ENCODE peak calls at places on chromosome 1, in four cellular contexts. B is H4; V is T-helper 2 cell; Q is stimulated activated CD4-positive, alpha-beta T cell treated with anti-CD3 and anti-CD28 coated beads, Interleukin-1b, Interleukin-23, amount 100 ng/mL, for 4 hours. D is an unnamed sample.

GRCh38 chr1:204520834-204521709 is 4.9 kb downstream of the MDM4 start:
- DNase-seq in Q (peak), B (peak), V (no peak), D (no peak)

GRCh38 chr1:31573261-31573660 is 3.1 kb upstream of the TINAGL1 start:
- DNase-seq in B (no peak), V (no peak), Q (no peak), D (no peak)

GRCh38 chr1:67313934-67314671 is 6.4 kb downstream of the IL12RB2 start:
- DNase-seq in B (no peak), V (no peak), Q (no peak), D (no peak)

GRCh38 chr1:220076861-220077762 is 12.5 kb downstream of the BPNT1 start:
- DNase-seq in Q (no peak), V (no peak), B (no peak), D (no peak)

GRCh38 chr1:209584186-209584776 is 767 bp downstream of the CAMK1G start:
- DNase-seq in V (no peak), B (no peak), Q (no peak), D (no peak)

GRCh38 chr1:180277476-180278192 is 47.6 kb downstream of the LHX4 start:
- DNase-seq in B (no peak), V (no peak), Q (no peak), D (no peak)

GRCh38 chr1:76944942-76945341 is 77.7 kb downstream of the ST6GALNAC5 start:
- DNase-seq in B (peak), V (no peak), Q (no peak), D (no peak)

GRCh38 chr1:99268021-99268420 is 3.7 kb downstream of the PLPPR4 start:
- DNase-seq in V (no peak), B (no peak), Q (no peak), D (no peak)

GRCh38 chr1:111247125-111247838 is 19.8 kb downstream of the CHI3L2 start:
- DNase-seq in V (no peak), Q (no peak), B (no peak), D (no peak)

GRCh38 chr1:211336161-211336560 is 9.5 kb downstream of the TRAF5 start:
- DNase-seq in V (no peak), Q (no peak), B (no peak), D (no peak)

GRCh38 chr1:86833461-86834215 is 80.3 kb downstream of the SELENOF start:
- DNase-seq in Q (peak), B (peak), V (no peak), D (peak)

GRCh38 chr1:27360159-27361043 is 6.4 kb downstream of the MAP3K6 start:
- DNase-seq in B (no peak), V (peak), Q (no peak), D (no peak)

GRCh38 chr1:215719569-215719968 is 152.5 kb downstream of the KCTD3 start:
- DNase-seq in B (no peak), Q (no peak), V (no peak), D (no peak)

GRCh38 chr1:151668090-151668489 is 48.5 kb downstream of the CELF3 start:
- DNase-seq in V (no peak), B (no peak), Q (no peak), D (no peak)

GRCh38 chr1:224014328-224014649 is 99.6 kb upstream of the FBXO28 start:
- DNase-seq in Q (no peak), B (no peak), V (no peak), D (no peak)

GRCh38 chr1:8661185-8662110 is 156.0 kb downstream of the RERE start:
- DNase-seq in Q (peak), V (no peak), B (peak), D (no peak)

GRCh38 chr1:113286156-113286555 is 104.2 kb upstream of the MAGI3 start:
- DNase-seq in Q (no peak), V (no peak), B (no peak), D (no peak)

GRCh38 chr1:244659694-244660093 is 6.8 kb downstream of the DESI2 start:
- DNase-seq in V (no peak), B (no peak), Q (no peak), D (no peak)

GRCh38 chr1:116390195-116390594 is 17.2 kb downstream of the ATP1A1 start:
- DNase-seq in B (no peak), V (no peak), Q (no peak), D (no peak)

GRCh38 chr1:228020686-228021525 is 14.1 kb downstream of the WNT3A start:
- DNase-seq in B (no peak), V (peak), Q (no peak), D (no peak)

GRCh38 chr1:41722184-41722583 is 196.5 kb downstream of the HIVEP3 start:
- DNase-seq in B (no peak), Q (no peak), V (no peak), D (no peak)

GRCh38 chr1:153192697-153193096 is 10.5 kb upstream of the LELP1 start:
- DNase-seq in B (no peak), Q (no peak), V (no peak), D (no peak)

GRCh38 chr1:23477359-23478144 is 6.4 kb downstream of the ASAP3 start:
- DNase-seq in B (no peak), V (no peak), Q (no peak), D (no peak)

GRCh38 chr1:246959944-246960693 is 28.4 kb upstream of the AHCTF1 start:
- DNase-seq in V (no peak), Q (no peak), B (no peak), D (no peak)

GRCh38 chr1:165040641-165041040 is 315.9 kb downstream of the LMX1A start:
- DNase-seq in B (no peak), V (no peak), Q (no peak), D (no peak)

GRCh38 chr1:14539309-14539708 is 59.2 kb upstream of the KAZN start:
- DNase-seq in B (no peak), V (no peak), Q (no peak), D (no peak)

GRCh38 chr1:53294557-53294956 is 33.3 kb downstream of the LRP8 start:
- DNase-seq in Q (peak), V (no peak), B (no peak), D (peak)

GRCh38 chr1:55632058-55632457 is 416.9 kb upstream of the USP24 start:
- DNase-seq in V (no peak), B (no peak), Q (no peak), D (no peak)

GRCh38 chr1:1430114-1430982 is 5.1 kb upstream of the VWA1 start:
- DNase-seq in Q (no peak), B (no peak), V (no peak), D (no peak)

GRCh38 chr1:87826639-87827345 is 498.1 kb downstream of the LMO4 start:
- DNase-seq in B (peak), V (no peak), Q (no peak), D (no peak)

GRCh38 chr1:81424056-81424455 is 376.7 kb upstream of the ADGRL2 start:
- DNase-seq in V (no peak), B (no peak), Q (no peak), D (no peak)

GRCh38 chr1:172993640-172994039 is 57.1 kb downstream of the TNFSF18 start:
- DNase-seq in Q (no peak), V (no peak), B (no peak), D (no peak)

GRCh38 chr1:244735404-244735803 is 82.5 kb downstream of the DESI2 start:
- DNase-seq in B (no peak), Q (no peak), V (no peak), D (no peak)

GRCh38 chr1:154410185-154410827 is 5.2 kb downstream of the IL6R start:
- DNase-seq in B (no peak), V (no peak), Q (no peak), D (no peak)

GRCh38 chr1:232581932-232582331 is 48.0 kb downstream of the SIPA1L2 start:
- DNase-seq in B (no peak), Q (no peak), V (no peak), D (no peak)

GRCh38 chr1:81760487-81761097 is 40.1 kb upstream of the ADGRL2 start:
- DNase-seq in B (peak), V (no peak), Q (no peak), D (no peak)

GRCh38 chr1:22808846-22809501 is 98.3 kb downstream of the EPHB2 start:
- DNase-seq in V (no peak), Q (no peak), B (no peak), D (no peak)

D was measured in NK-92 treated with Interleukin-12 subunit alpha and Interleukin-12 subunit beta, amount 100 ng/mL, for 24 hours.